ENCODE peak calls at places on chromosomes 3 and 15, in five cellular contexts. One of them, this sample, is unnamed. For H3K4me1, the result is how much of the 10 kb centered on the place peaks cover.

GRCh38 chr3:72237679-72238320 is 452.9 kb upstream of the PROK2 start:
- DNase-seq in MM.1S: no peak
- DNase-seq in kidney: no peak
- DNase-seq in HCT116: no peak
- DNase-seq in astrocyte: peak
- DNase-seq in this sample: peak

GRCh38 chr3:148332509-148332908 is 365.2 kb upstream of the AGTR1 start:
- DNase-seq in MM.1S: no peak
- DNase-seq in kidney: no peak
- DNase-seq in HCT116: no peak
- DNase-seq in astrocyte: no peak
- DNase-seq in this sample: no peak

GRCh38 chr15:32898991-32899613 is 181.3 kb downstream of the GREM1 start:
- DNase-seq in MM.1S: no peak
- DNase-seq in kidney: no peak
- DNase-seq in HCT116: no peak
- DNase-seq in astrocyte: no peak
- DNase-seq in this sample: no peak

GRCh38 chr3:12737853-12738252 is 21.2 kb downstream of the TMEM40 start:
- DNase-seq in MM.1S: no peak
- DNase-seq in kidney: no peak
- DNase-seq in HCT116: no peak
- DNase-seq in astrocyte: no peak
- DNase-seq in this sample: no peak

GRCh38 chr3:150147776-150148175 is 177.1 kb upstream of the PFN2 start:
- DNase-seq in MM.1S: no peak
- DNase-seq in kidney: no peak
- DNase-seq in HCT116: no peak
- DNase-seq in astrocyte: peak
- DNase-seq in this sample: peak

GRCh38 chr15:42065008-42065407 is 29.4 kb downstream of the PLA2G4D start:
- DNase-seq in MM.1S: no peak
- DNase-seq in kidney: peak
- DNase-seq in HCT116: no peak
- DNase-seq in astrocyte: no peak
- DNase-seq in this sample: no peak

GRCh38 chr3:128486692-128487537 is 6.1 kb downstream of the GATA2 start:
- DNase-seq in MM.1S: no peak
- DNase-seq in kidney: peak
- DNase-seq in HCT116: no peak
- DNase-seq in astrocyte: no peak
- DNase-seq in this sample: peak

GRCh38 chr3:114850913-114851312 is 296.2 kb downstream of the ZBTB20 start:
- DNase-seq in MM.1S: no peak
- DNase-seq in kidney: no peak
- DNase-seq in HCT116: no peak
- DNase-seq in astrocyte: no peak
- DNase-seq in this sample: no peak

GRCh38 chr3:125431912-125432587 is 56.9 kb upstream of the ZNF148 start:
- DNase-seq in MM.1S: no peak
- DNase-seq in kidney: no peak
- DNase-seq in HCT116: no peak
- DNase-seq in astrocyte: peak
- DNase-seq in this sample: peak

GRCh38 chr15:40506964-40507571 is 36.3 kb downstream of the CHST14 start:
- DNase-seq in MM.1S: peak
- DNase-seq in kidney: peak
- DNase-seq in HCT116: peak
- DNase-seq in astrocyte: peak
- DNase-seq in this sample: peak

GRCh38 chr3:169495569-169495968 is 167.9 kb downstream of the MECOM start:
- DNase-seq in MM.1S: no peak
- DNase-seq in kidney: no peak
- DNase-seq in HCT116: no peak
- DNase-seq in astrocyte: no peak
- DNase-seq in this sample: no peak

GRCh38 chr3:95167748-95168147 is 1104.9 kb downstream of the NSUN3 start:
- DNase-seq in MM.1S: no peak
- DNase-seq in kidney: no peak
- DNase-seq in HCT116: no peak
- DNase-seq in astrocyte: no peak
- DNase-seq in this sample: no peak

GRCh38 chr3:56862352-56863062 is 60.8 kb upstream of the ARHGEF3 start:
- DNase-seq in MM.1S: no peak
- DNase-seq in kidney: no peak
- DNase-seq in HCT116: no peak
- DNase-seq in astrocyte: peak
- DNase-seq in this sample: peak

GRCh38 chr3:107028626-107029025 is 348.6 kb upstream of the CCDC54 start:
- DNase-seq in MM.1S: no peak
- DNase-seq in kidney: no peak
- DNase-seq in HCT116: no peak
- DNase-seq in astrocyte: no peak
- DNase-seq in this sample: no peak

GRCh38 chr3:28700728-28701127 is 352.1 kb upstream of the AZI2 start:
- DNase-seq in MM.1S: peak
- DNase-seq in kidney: no peak
- DNase-seq in HCT116: no peak
- DNase-seq in astrocyte: no peak
- DNase-seq in this sample: no peak

GRCh38 chr15:80844011-80844732 is 65.0 kb downstream of the CEMIP start:
- DNase-seq in MM.1S: no peak
- DNase-seq in kidney: no peak
- DNase-seq in HCT116: no peak
- DNase-seq in astrocyte: peak
- DNase-seq in this sample: peak

GRCh38 chr15:55434989-55435825 is 26.9 kb downstream of the PIERCE2 start:
- DNase-seq in MM.1S: peak
- DNase-seq in kidney: no peak
- DNase-seq in HCT116: peak
- DNase-seq in astrocyte: peak
- DNase-seq in this sample: peak

GRCh38 chr3:104717828-104718196 is 648.9 kb upstream of the ALCAM start:
- DNase-seq in MM.1S: no peak
- DNase-seq in kidney: no peak
- DNase-seq in HCT116: no peak
- DNase-seq in astrocyte: peak
- DNase-seq in this sample: peak

GRCh38 chr3:13886593-13887129 is 6.8 kb upstream of the WNT7A start:
- DNase-seq in MM.1S: no peak
- DNase-seq in kidney: no peak
- DNase-seq in HCT116: no peak
- DNase-seq in astrocyte: no peak
- DNase-seq in this sample: no peak

GRCh38 chr15:40084657-40085056 is 24.0 kb downstream of the BMF start:
- DNase-seq in MM.1S: no peak
- DNase-seq in kidney: no peak
- DNase-seq in HCT116: no peak
- DNase-seq in astrocyte: no peak
- DNase-seq in this sample: no peak

GRCh38 chr3:133821767-133822638 is 16.4 kb downstream of the SRPRB start:
- DNase-seq in MM.1S: peak
- DNase-seq in kidney: no peak
- DNase-seq in HCT116: peak
- DNase-seq in astrocyte: peak
- DNase-seq in this sample: peak

GRCh38 chr15:58380280-58380945 is 51.4 kb upstream of the LIPC start:
- DNase-seq in MM.1S: no peak
- DNase-seq in kidney: no peak
- DNase-seq in HCT116: no peak
- DNase-seq in astrocyte: no peak
- DNase-seq in this sample: no peak

GRCh38 chr3:51717446-51717845 is 10.6 kb downstream of the GRM2 start:
- DNase-seq in MM.1S: no peak
- DNase-seq in kidney: no peak
- DNase-seq in HCT116: no peak
- DNase-seq in astrocyte: no peak
- DNase-seq in this sample: no peak

GRCh38 chr3:172341482-172342059 is 106.7 kb downstream of the GHSR start:
- DNase-seq in MM.1S: peak
- DNase-seq in kidney: no peak
- DNase-seq in HCT116: peak
- DNase-seq in astrocyte: peak
- DNase-seq in this sample: peak

GRCh38 chr3:120177151-120177550 is 82.9 kb upstream of the GSK3B start:
- DNase-seq in MM.1S: no peak
- DNase-seq in kidney: peak
- DNase-seq in HCT116: no peak
- DNase-seq in astrocyte: peak
- DNase-seq in this sample: peak

GRCh38 chr3:43319794-43320193 is 33.5 kb downstream of the SNRK start:
- DNase-seq in MM.1S: no peak
- DNase-seq in kidney: no peak
- DNase-seq in HCT116: no peak
- DNase-seq in astrocyte: no peak
- DNase-seq in this sample: no peak

GRCh38 chr3:43320288-43320687 is 33.9 kb downstream of the SNRK start:
- DNase-seq in MM.1S: no peak
- DNase-seq in kidney: no peak
- DNase-seq in HCT116: no peak
- DNase-seq in astrocyte: no peak
- DNase-seq in this sample: no peak

GRCh38 chr3:43317461-43318316 is 31.3 kb downstream of the SNRK start:
- DNase-seq in MM.1S: no peak
- DNase-seq in kidney: no peak
- DNase-seq in HCT116: no peak
- DNase-seq in astrocyte: no peak
- DNase-seq in this sample: peak

GRCh38 chr3:43319364-43319763 is 33.0 kb downstream of the SNRK start:
- DNase-seq in MM.1S: no peak
- DNase-seq in kidney: no peak
- DNase-seq in HCT116: no peak
- DNase-seq in astrocyte: no peak
- DNase-seq in this sample: no peak

GRCh38 chr3:43316783-43317460 is 30.6 kb downstream of the SNRK start:
- DNase-seq in MM.1S: no peak
- DNase-seq in kidney: no peak
- DNase-seq in HCT116: no peak
- DNase-seq in astrocyte: peak
- DNase-seq in this sample: no peak
- H3K4me1 ChIP-seq in MM.1S: under half
- H3K4me1 ChIP-seq in kidney: under half
- H3K4me1 ChIP-seq in HCT116: under half
- H3K4me1 ChIP-seq in astrocyte: under half
- H3K4me1 ChIP-seq in this sample: half or more

GRCh38 chr3:39810647-39811161 is 1.3 kb downstream of the MYRIP start:
- DNase-seq in MM.1S: no peak
- DNase-seq in kidney: no peak
- DNase-seq in HCT116: no peak
- DNase-seq in astrocyte: no peak
- DNase-seq in this sample: no peak
- H3K9ac ChIP-seq in MM.1S: no peak
- H3K9ac ChIP-seq in kidney: no peak
- H3K9ac ChIP-seq in HCT116: no peak
- H3K9ac ChIP-seq in astrocyte: no peak
- H3K9ac ChIP-seq in this sample: no peak

GRCh38 chr15:31365032-31365654 is 38.5 kb downstream of the KLF13 start:
- DNase-seq in MM.1S: no peak
- DNase-seq in kidney: no peak
- DNase-seq in HCT116: no peak
- DNase-seq in astrocyte: no peak
- DNase-seq in this sample: no peak

GRCh38 chr15:31364301-31365031 is 37.8 kb downstream of the KLF13 start:
- DNase-seq in MM.1S: no peak
- DNase-seq in kidney: no peak
- DNase-seq in HCT116: no peak
- DNase-seq in astrocyte: no peak
- DNase-seq in this sample: no peak

GRCh38 chr15:31367021-31367729 is 40.5 kb downstream of the KLF13 start:
- DNase-seq in MM.1S: no peak
- DNase-seq in kidney: peak
- DNase-seq in HCT116: no peak
- DNase-seq in astrocyte: no peak
- DNase-seq in this sample: no peak

GRCh38 chr15:31366169-31366734 is 39.6 kb downstream of the KLF13 start:
- DNase-seq in MM.1S: no peak
- DNase-seq in kidney: peak
- DNase-seq in HCT116: no peak
- DNase-seq in astrocyte: no peak
- DNase-seq in this sample: no peak

DNA sequence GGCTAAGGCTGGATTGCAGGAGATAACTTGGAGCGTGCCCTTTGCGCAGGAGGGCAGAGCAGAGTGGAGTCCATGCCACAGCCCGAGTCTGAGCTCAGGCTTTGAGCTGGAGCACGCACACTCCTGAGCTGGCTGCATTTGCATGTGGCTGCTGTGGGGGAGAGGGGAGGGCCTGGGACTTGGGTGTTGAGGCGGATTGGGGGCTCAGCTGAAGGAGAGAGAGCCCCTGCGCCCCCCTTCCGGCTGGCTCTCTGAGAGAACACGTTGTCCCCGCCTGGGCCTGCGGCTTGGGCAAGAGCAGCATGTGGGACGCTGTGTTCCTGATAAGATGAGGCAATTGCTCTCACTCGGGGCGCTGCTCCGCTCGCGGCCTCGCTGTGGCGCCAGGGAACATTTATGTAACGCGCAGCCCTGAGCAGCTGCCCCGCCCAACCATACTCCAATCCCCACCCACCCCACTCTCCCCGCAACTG is 39.1 kb downstream of the KLF13 start:
- DNase-seq in MM.1S: no peak
- DNase-seq in kidney: peak
- DNase-seq in HCT116: no peak
- DNase-seq in astrocyte: peak
- DNase-seq in this sample: peak
- H3K4me3 ChIP-seq in MM.1S: no peak
- H3K4me3 ChIP-seq in kidney: no peak
- H3K4me3 ChIP-seq in HCT116: no peak
- H3K4me3 ChIP-seq in astrocyte: no peak
- H3K4me3 ChIP-seq in this sample: no peak

DNA sequence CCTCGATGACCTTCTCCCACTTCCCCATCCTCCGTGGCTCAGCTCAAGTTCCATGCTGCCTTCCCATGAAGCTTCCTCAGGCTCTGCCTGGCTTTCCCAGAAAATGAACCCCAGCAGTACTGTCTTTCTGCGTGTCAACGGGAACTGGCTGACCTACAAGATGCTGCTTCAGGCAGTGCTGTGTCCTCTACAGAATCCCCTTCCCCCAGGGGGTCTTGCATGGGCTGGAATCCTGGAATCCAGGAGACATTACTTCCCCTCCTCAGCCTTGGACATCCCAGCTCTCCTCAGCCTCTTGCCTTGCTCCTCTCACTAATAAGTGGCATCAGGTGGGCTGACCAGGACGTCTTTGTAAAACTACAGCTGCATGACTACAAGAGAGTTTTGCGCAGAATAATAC is 5.4 kb downstream of the CCDC12 start:
- DNase-seq in MM.1S: no peak
- DNase-seq in kidney: peak
- DNase-seq in HCT116: no peak
- DNase-seq in astrocyte: no peak
- DNase-seq in this sample: no peak
- H3K4me1 ChIP-seq in MM.1S: under half
- H3K4me1 ChIP-seq in kidney: under half
- H3K4me1 ChIP-seq in HCT116: under half
- H3K4me1 ChIP-seq in astrocyte: under half
- H3K4me1 ChIP-seq in this sample: under half

This sample was measured in adipocyte.